ENCODE peak calls at places on chromosomes 7 and 10, in five cellular contexts. F, K, I, Q and W are unnamed samples.

GRCh38 chr10:73332379-73332778 is 26.3 kb downstream of the CFAP70 start:
- DNase-seq in Q (no peak), I (no peak), K (no peak), F (no peak), W (no peak)

GRCh38 chr10:50600286-50600685 is 23.5 kb downstream of the SGMS1 start:
- DNase-seq in F (no peak), I (no peak), Q (peak), K (no peak), W (no peak)

GRCh38 chr7:471866-472639 is 47.6 kb downstream of the PDGFA start:
- DNase-seq in F (no peak), Q (peak), K (no peak), I (peak), W (peak)

GRCh38 chr10:22723343-22723779 is 9.0 kb upstream of the PIP4K2A start:
- DNase-seq in K (no peak), I (no peak), Q (no peak), F (no peak), W (no peak)

GRCh38 chr7:129150199-129150996 is 5.9 kb downstream of the TSPAN33 start:
- DNase-seq in I (no peak), F (no peak), K (peak), Q (no peak), W (no peak)

GRCh38 chr10:49007128-49007527 is 67.5 kb upstream of the LRRC18 start:
- DNase-seq in Q (no peak), K (no peak), F (no peak), I (no peak), W (no peak)

GRCh38 chr7:141073641-141074161 is at the start of gene TMEM178B:
- DNase-seq in Q (no peak), F (peak), K (peak), I (peak), W (no peak)

GRCh38 chr10:69428138-69428537 is 11.4 kb upstream of the TACR2 start:
- DNase-seq in F (no peak), I (no peak), Q (no peak), K (no peak), W (no peak)

GRCh38 chr7:114765331-114766125 is 156.4 kb upstream of the MDFIC start:
- DNase-seq in I (no peak), F (no peak), Q (no peak), K (no peak), W (no peak)

GRCh38 chr7:54810401-54810800 is 51.4 kb upstream of the SEC61G start:
- DNase-seq in Q (no peak), I (no peak), F (no peak), K (no peak), W (no peak)

GRCh38 chr7:142838461-142839213 is 16.2 kb upstream of the EPHB6 start:
- DNase-seq in K (no peak), Q (no peak), F (no peak), I (no peak), W (no peak)

GRCh38 chr10:10758306-10758705 is 259.4 kb upstream of the CELF2 start:
- DNase-seq in K (no peak), I (no peak), F (no peak), Q (no peak), W (no peak)

GRCh38 chr7:74233655-74234280 is 20.4 kb downstream of the RFC2 start:
- DNase-seq in Q (peak), F (no peak), I (no peak), K (no peak), W (peak)

GRCh38 chr10:25078659-25079429 is 62.4 kb downstream of the THNSL1 start:
- DNase-seq in K (no peak), I (no peak), F (no peak), Q (no peak), W (no peak)

GRCh38 chr7:126806614-126807013 is 446.1 kb downstream of the GRM8 start:
- DNase-seq in Q (no peak), I (no peak), F (no peak), K (no peak), W (no peak)

GRCh38 chr10:15744217-15744865 is 24.6 kb upstream of the ITGA8 start:
- DNase-seq in Q (peak), F (peak), K (peak), I (peak), W (peak)

GRCh38 chr10:96466-96865 is 38.8 kb upstream of the ZMYND11 start:
- DNase-seq in K (no peak), Q (no peak), F (no peak), I (no peak), W (no peak)

GRCh38 chr7:11193131-11193867 is 219.6 kb downstream of the PHF14 start:
- DNase-seq in K (peak), I (peak), F (no peak), Q (no peak), W (peak)

GRCh38 chr7:139452948-139453672 is 30.4 kb downstream of the KLRG2 start:
- DNase-seq in I (peak), K (peak), Q (peak), F (no peak), W (no peak)

GRCh38 chr7:129875745-129876411 is 76.9 kb downstream of the UBE2H start:
- DNase-seq in F (no peak), I (no peak), K (no peak), Q (no peak), W (peak)

GRCh38 chr7:20895563-20895962 is 108.9 kb upstream of the SP8 start:
- DNase-seq in I (no peak), Q (no peak), F (no peak), K (no peak), W (peak)

GRCh38 chr7:18715988-18716387 is 220.4 kb downstream of the HDAC9 start:
- DNase-seq in F (no peak), Q (no peak), I (no peak), K (no peak), W (no peak)

GRCh38 chr7:108016841-108017775 is 14.1 kb upstream of the LAMB1 start:
- DNase-seq in Q (no peak), K (no peak), F (no peak), I (no peak), W (no peak)

GRCh38 chr10:131815366-131816156 is 85.2 kb upstream of the PPP2R2D start:
- DNase-seq in F (no peak), I (peak), Q (no peak), K (peak), W (no peak)

GRCh38 chr10:131817866-131818509 is 82.8 kb upstream of the PPP2R2D start:
- DNase-seq in K (no peak), I (peak), F (no peak), Q (no peak), W (no peak)

GRCh38 chr10:131816941-131817700 is 83.7 kb upstream of the PPP2R2D start:
- DNase-seq in I (no peak), F (no peak), Q (no peak), K (no peak), W (no peak)

GRCh38 chr10:131814567-131815290 is 86.1 kb upstream of the PPP2R2D start:
- DNase-seq in Q (no peak), I (peak), K (peak), F (no peak), W (no peak)

GRCh38 chr10:131816157-131816775 is 84.5 kb upstream of the PPP2R2D start:
- DNase-seq in F (no peak), Q (no peak), I (peak), K (peak), W (no peak)
- H2BK12ac ChIP-seq in F (no peak), Q (no peak), I (no peak), K (no peak), W (no peak)

GRCh38 chr10:71678057-71678805 is 41.3 kb downstream of the C10orf105 start:
- DNase-seq in K (no peak), F (no peak), Q (no peak), I (no peak), W (no peak)

GRCh38 chr10:71679425-71679824 is 40.2 kb downstream of the C10orf105 start:
- DNase-seq in F (no peak), I (no peak), K (no peak), Q (no peak), W (no peak)

GRCh38 chr10:71677261-71677660 is 42.3 kb downstream of the C10orf105 start:
- DNase-seq in F (no peak), K (no peak), Q (no peak), I (no peak), W (no peak)

GRCh38 chr10:71671983-71672535 is 47.5 kb downstream of the C10orf105 start:
- DNase-seq in K (no peak), I (no peak), Q (no peak), F (no peak), W (no peak)

DNA sequence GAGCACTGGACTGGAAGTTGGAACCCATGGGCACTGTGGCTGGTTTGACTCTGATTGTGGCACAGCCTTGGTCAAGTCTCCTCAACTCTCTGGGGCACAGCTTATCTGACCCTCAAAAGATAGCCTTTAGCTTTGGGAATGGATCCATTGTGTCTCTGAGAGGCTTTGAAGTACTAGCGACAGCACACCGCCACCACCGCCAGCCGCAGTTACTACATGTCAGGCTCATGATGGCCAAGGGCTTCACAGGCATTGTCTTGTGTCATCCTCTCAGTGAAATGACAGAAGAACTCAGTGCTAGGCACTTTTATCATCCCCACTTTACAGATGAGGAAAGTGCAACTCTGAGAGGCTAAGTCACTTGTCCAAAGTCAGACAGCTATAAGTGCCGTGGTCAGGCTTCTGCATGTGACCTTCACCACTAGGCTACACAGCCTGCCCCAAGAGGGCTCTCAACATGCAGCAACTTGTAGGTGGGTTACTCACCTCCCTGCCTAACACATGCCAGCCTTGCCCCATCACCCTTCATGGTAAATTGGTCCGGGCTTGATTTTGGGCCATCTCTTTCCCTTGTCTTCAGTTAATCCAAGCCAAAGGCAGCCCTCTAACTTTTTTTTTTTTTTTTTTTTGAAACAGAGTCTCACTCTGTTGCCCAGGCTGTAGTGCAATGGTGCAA is 44.1 kb downstream of the C10orf105 start:
- DNase-seq in Q (no peak), F (no peak), I (no peak), K (no peak), W (no peak)
- H2BK12ac ChIP-seq in Q (no peak), F (no peak), I (no peak), K (no peak), W (no peak)

GRCh38 chr7:5390918-5391317 is 32.7 kb downstream of the TNRC18 start:
- DNase-seq in Q (no peak), F (no peak), K (no peak), I (no peak), W (no peak)
- H2BK12ac ChIP-seq in Q (no peak), F (no peak), K (no peak), I (no peak), W (no peak)

GRCh38 chr10:119669331-119669730 is 18.2 kb downstream of the BAG3 start:
- DNase-seq in F (no peak), Q (peak), I (no peak), K (no peak), W (no peak)

GRCh38 chr10:119668461-119668860 is 17.3 kb downstream of the BAG3 start:
- DNase-seq in K (no peak), I (no peak), Q (no peak), F (no peak), W (no peak)

GRCh38 chr10:119670717-119671116 is 19.5 kb downstream of the BAG3 start:
- DNase-seq in Q (no peak), K (no peak), I (no peak), F (no peak), W (no peak)

GRCh38 chr10:119671381-119671780 is 20.2 kb downstream of the BAG3 start:
- DNase-seq in I (no peak), K (no peak), Q (no peak), F (no peak), W (no peak)

GRCh38 chr10:119669975-119670640 is 18.9 kb downstream of the BAG3 start:
- DNase-seq in I (no peak), K (no peak), Q (no peak), F (no peak), W (no peak)
- H2BK12ac ChIP-seq in I (no peak), K (no peak), Q (no peak), F (no peak), W (no peak)

DNA sequence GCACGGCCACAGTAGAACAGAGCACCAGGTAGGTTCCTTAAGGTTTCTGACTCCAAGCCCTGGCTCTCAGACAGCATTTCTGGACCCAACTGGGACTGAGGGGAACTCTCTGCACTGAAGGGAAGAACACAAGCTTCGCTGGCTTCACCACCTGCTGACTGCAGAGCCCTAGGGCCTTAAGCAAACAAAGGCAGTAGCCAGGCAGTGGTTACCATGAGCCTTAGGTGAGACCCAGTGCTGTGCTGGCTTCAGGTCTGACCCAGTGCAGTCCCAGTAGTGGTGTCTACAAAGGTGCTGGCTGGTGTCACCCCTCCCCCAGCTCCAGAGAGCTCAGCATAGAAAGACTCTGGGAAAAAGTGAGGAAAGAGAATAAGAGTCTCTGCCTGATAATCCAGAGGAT is 59.5 kb downstream of the SIRT1 start:
- DNase-seq in K (no peak), Q (no peak), I (no peak), F (no peak), W (no peak)
- H2BK12ac ChIP-seq in K (no peak), Q (no peak), I (no peak), F (no peak), W (no peak)

GRCh38 chr10:64476520-64476919 is 955.3 kb downstream of the REEP3 start:
- DNase-seq in F (no peak), K (no peak), Q (no peak), I (no peak), W (no peak)

DNA sequence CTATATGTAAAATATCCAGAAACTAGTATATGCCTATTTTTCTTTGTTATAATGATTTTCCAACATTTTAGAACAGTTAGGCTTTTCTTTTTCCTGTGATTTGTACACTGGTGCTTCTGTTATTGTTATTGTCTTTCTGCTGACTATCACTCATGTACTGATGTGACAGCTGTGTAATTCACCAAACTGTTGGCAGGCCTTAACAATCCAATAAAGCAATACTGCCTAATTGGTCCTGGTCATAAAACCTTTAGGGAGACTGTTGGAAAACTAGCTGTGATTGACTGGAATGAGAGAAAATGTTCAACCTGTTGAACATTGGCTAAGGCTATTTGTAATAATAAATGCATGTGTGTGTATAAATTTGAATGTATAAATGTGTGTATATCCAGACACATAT is 956.6 kb downstream of the REEP3 start:
- DNase-seq in I (no peak), Q (no peak), F (no peak), K (no peak), W (no peak)
- H2BK12ac ChIP-seq in I (no peak), Q (no peak), F (no peak), K (no peak), W (no peak)

GRCh38 chr7:119421657-119422056 is 851.3 kb upstream of the KCND2 start:
- DNase-seq in F (no peak), K (no peak), Q (no peak), I (no peak), W (no peak)
- H2BK12ac ChIP-seq in F (no peak), K (no peak), Q (no peak), I (no peak), W (no peak)

GRCh38 chr7:156001496-156002260 is 189.4 kb upstream of the SHH start:
- DNase-seq in F (no peak), Q (no peak), K (peak), I (no peak), W (no peak)

GRCh38 chr7:155998328-155998691 is 186.0 kb upstream of the SHH start:
- DNase-seq in I (no peak), F (no peak), Q (no peak), K (peak), W (no peak)

GRCh38 chr7:156000601-156001396 is 188.5 kb upstream of the SHH start:
- DNase-seq in K (peak), I (peak), F (no peak), Q (no peak), W (no peak)

GRCh38 chr7:155998766-155999630 is 186.7 kb upstream of the SHH start:
- DNase-seq in I (peak), Q (no peak), K (peak), F (no peak), W (no peak)

GRCh38 chr7:155999631-156000489 is 187.6 kb upstream of the SHH start:
- DNase-seq in I (peak), F (no peak), K (peak), Q (no peak), W (no peak)
- H2BK12ac ChIP-seq in I (no peak), F (peak), K (no peak), Q (no peak), W (no peak)

DNA sequence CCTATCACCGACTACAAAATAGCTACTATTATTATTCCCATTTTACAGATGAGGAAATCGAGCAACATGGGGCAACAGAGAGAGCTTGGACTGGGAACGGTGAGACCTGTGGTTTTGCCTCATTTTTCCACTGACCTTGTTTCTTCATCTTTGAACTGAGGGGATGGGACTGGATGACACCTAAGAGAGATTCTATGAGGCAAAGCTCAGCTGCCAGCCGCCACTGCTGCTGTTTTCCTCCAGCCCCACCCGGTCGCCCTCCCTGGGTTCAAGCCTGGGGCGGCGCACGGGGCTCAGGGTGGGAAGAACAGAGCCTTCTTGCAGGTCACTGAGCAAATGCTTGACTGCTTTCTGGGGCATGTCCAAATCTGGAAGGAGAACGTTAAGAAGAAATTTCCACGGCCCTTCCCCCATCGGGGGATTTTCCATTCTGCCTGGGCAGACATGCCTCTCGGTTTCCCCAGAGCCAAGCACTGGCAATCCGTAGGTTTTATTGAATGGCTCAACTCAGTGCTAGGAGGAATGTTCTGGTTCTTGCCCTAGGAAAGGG is 12.3 kb downstream of the DDIT4 start:
- DNase-seq in I (no peak), K (no peak), F (no peak), Q (no peak), W (no peak)
- H2BK12ac ChIP-seq in I (no peak), K (no peak), F (no peak), Q (peak), W (peak)